ENCODE peak calls at places on chromosomes 7 and 10, in four cellular contexts. V is K562, D is AG09309, E is cardiac muscle cell. F is an unnamed sample.

GRCh38 chr7:122302826-122303521 is 1.6 kb downstream of the FEZF1 start:
- DNase-seq in E (no peak), V (no peak), D (no peak), F (no peak)

GRCh38 chr7:156061689-156062255 is 249.5 kb upstream of the SHH start:
- DNase-seq in D (no peak), E (no peak), V (no peak), F (no peak)

GRCh38 chr7:155353256-155353897 is 55.7 kb downstream of the INSIG1 start:
- DNase-seq in D (no peak), V (no peak), E (no peak), F (no peak)

GRCh38 chr10:23197416-23197861 is 5.3 kb downstream of the PTF1A start:
- DNase-seq in D (no peak), E (no peak), V (no peak), F (no peak)

GRCh38 chr7:51265066-51265907 is 51.3 kb downstream of the COBL start:
- DNase-seq in E (no peak), D (no peak), V (no peak), F (no peak)

GRCh38 chr10:24642921-24643678 is 80.6 kb downstream of the ARHGAP21 start:
- DNase-seq in V (peak), D (peak), E (peak), F (peak)

GRCh38 chr7:116653204-116653603 is 18.8 kb upstream of the MET start:
- DNase-seq in D (no peak), V (no peak), E (no peak), F (peak)

GRCh38 chr10:7159517-7159916 is 251.3 kb downstream of the SFMBT2 start:
- DNase-seq in E (no peak), V (no peak), D (no peak), F (no peak)

GRCh38 chr7:5596046-5596895 is 172.6 kb upstream of the TNRC18 start:
- DNase-seq in E (peak), D (peak), V (peak), F (peak)

GRCh38 chr10:42781893-42782445 is 626 bp upstream of the BMS1 start:
- DNase-seq in V (no peak), D (no peak), E (no peak), F (peak)

GRCh38 chr10:74837750-74838149 is 11.3 kb downstream of the KAT6B start:
- DNase-seq in E (no peak), V (no peak), D (no peak), F (no peak)

GRCh38 chr10:79377557-79378382 is 30.5 kb downstream of the PPIF start:
- DNase-seq in D (no peak), V (no peak), E (no peak), F (no peak)

GRCh38 chr10:50224330-50224952 is 26.9 kb downstream of the ASAH2 start:
- DNase-seq in D (peak), V (peak), E (peak), F (peak)

GRCh38 chr7:90552521-90552920 is 43.6 kb upstream of the CDK14 start:
- DNase-seq in V (no peak), D (no peak), E (no peak), F (peak)

GRCh38 chr7:44100458-44101303 is 3.5 kb upstream of the AEBP1 start:
- DNase-seq in V (no peak), E (no peak), D (peak), F (peak)

GRCh38 chr10:80477813-80478212 is 23.7 kb downstream of the TSPAN14 start:
- DNase-seq in V (peak), D (no peak), E (no peak), F (peak)

GRCh38 chr7:17255930-17256329 is 42.5 kb upstream of the AHR start:
- DNase-seq in E (no peak), D (no peak), V (no peak), F (no peak)

GRCh38 chr7:122166708-122167107 is 22.7 kb upstream of the AASS start:
- DNase-seq in D (peak), E (no peak), V (no peak), F (peak)

GRCh38 chr7:157176771-157177170 is 38.0 kb downstream of the UBE3C start:
- DNase-seq in D (no peak), V (no peak), E (no peak), F (no peak)
- H3K4me3 ChIP-seq in D (no peak), V (no peak), E (no peak), F (no peak)

GRCh38 chr10:48464871-48465736 is 139.8 kb downstream of the ARHGAP22 start:
- DNase-seq in E (no peak), D (no peak), V (no peak), F (no peak)
- TF ChIP-seq CTCF in E (no peak), D (no peak), V (no peak), F (no peak)

GRCh38 chr10:97399843-97400545 is 1.1 kb downstream of the RRP12 start:
- DNase-seq in E (peak), D (no peak), V (peak), F (peak)
- H3K4me3 ChIP-seq in E (peak), D (peak), V (peak), F (peak)

GRCh38 chr10:129808092-129808983 is 155.7 kb downstream of the EBF3 start:
- DNase-seq in V (no peak), D (no peak), E (no peak), F (no peak)
- TF ChIP-seq CTCF in V (no peak), D (no peak), E (no peak), F (no peak)

DNA sequence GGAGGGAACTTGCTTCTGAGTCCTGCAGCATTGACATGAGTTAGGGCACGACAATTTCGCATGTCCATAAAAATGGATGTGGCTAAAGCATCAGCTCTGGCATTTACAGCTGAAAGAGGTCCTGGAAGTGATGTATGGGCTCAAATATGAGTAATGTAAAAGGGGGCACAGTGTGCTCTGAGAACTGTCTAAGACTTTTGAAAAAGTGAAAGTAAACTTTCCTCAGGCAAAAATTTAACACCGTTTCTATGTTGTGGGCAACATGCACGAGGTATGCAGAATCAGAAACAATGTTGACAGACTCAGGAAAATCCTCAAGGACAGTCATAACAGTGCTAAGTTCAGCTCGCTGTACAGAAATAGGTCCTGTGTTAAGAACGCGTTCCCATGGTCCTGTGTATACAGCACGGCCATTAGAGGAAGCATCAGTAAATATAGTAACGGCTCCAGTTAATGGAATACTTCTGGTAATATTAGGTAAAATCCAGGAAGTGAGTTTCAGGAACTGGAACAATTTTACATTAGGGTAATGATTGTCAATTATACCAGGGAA is 37.9 kb upstream of the AKR1C2 start:
- DNase-seq in D (no peak), E (no peak), V (no peak), F (no peak)
- H3K4me3 ChIP-seq in D (no peak), E (no peak), V (no peak), F (no peak)

GRCh38 chr7:149028346-149029109 is at the start of gene PDIA4:
- DNase-seq in D (peak), E (peak), V (peak), F (peak)
- TF ChIP-seq CTCF in D (peak), E (peak), V (peak), F (no peak)

GRCh38 chr7:151867912-151868804 is 8.8 kb downstream of the PRKAG2 start:
- DNase-seq in V (no peak), E (no peak), D (no peak), F (peak)

GRCh38 chr7:151868805-151869188 is 8.1 kb downstream of the PRKAG2 start:
- DNase-seq in V (no peak), D (no peak), E (no peak), F (no peak)

GRCh38 chr7:151869968-151870918 is 6.7 kb downstream of the PRKAG2 start:
- DNase-seq in D (no peak), V (no peak), E (no peak), F (no peak)

GRCh38 chr7:151871189-151871735 is 5.7 kb downstream of the PRKAG2 start:
- DNase-seq in D (no peak), V (no peak), E (no peak), F (no peak)

GRCh38 chr7:151869457-151869856 is 7.5 kb downstream of the PRKAG2 start:
- DNase-seq in E (no peak), V (no peak), D (no peak), F (no peak)
- H3K4me3 ChIP-seq in E (no peak), V (no peak), D (no peak), F (no peak)

F was measured in fibroblast of mammary gland.